ENCODE peak calls at places on chromosomes 7 and 10, in seven cellular contexts. One of them, this sample, is unnamed.

GRCh38 chr7:107049480-107049879 is 5.0 kb downstream of the PRKAR2B start:
- DNase-seq in Panc1: no peak
- DNase-seq in SK-N-SH: no peak
- DNase-seq in HCT116: no peak
- DNase-seq in HepG2: no peak
- DNase-seq in GM23338: no peak
- DNase-seq in GM12878: no peak
- DNase-seq in this sample: no peak

GRCh38 chr10:89685932-89686331 is 15.5 kb upstream of the KIF20B start:
- DNase-seq in Panc1: no peak
- DNase-seq in SK-N-SH: no peak
- DNase-seq in HCT116: no peak
- DNase-seq in HepG2: no peak
- DNase-seq in GM23338: peak; percentile 16
- DNase-seq in GM12878: no peak
- DNase-seq in this sample: no peak

GRCh38 chr10:50579491-50580259 is 44.1 kb downstream of the SGMS1 start:
- DNase-seq in Panc1: no peak
- DNase-seq in SK-N-SH: no peak
- DNase-seq in HCT116: no peak
- DNase-seq in HepG2: no peak
- DNase-seq in GM23338: no peak
- DNase-seq in GM12878: no peak
- DNase-seq in this sample: no peak

GRCh38 chr10:3805791-3806381 is 20.9 kb upstream of the KLF6 start:
- DNase-seq in Panc1: no peak
- DNase-seq in SK-N-SH: no peak
- DNase-seq in HCT116: peak; percentile 51
- DNase-seq in HepG2: no peak
- DNase-seq in GM23338: no peak
- DNase-seq in GM12878: no peak
- DNase-seq in this sample: no peak

GRCh38 chr10:86798030-86798429 is 41.6 kb downstream of the BMPR1A start:
- DNase-seq in Panc1: no peak
- DNase-seq in SK-N-SH: no peak
- DNase-seq in HCT116: no peak
- DNase-seq in HepG2: no peak
- DNase-seq in GM23338: no peak
- DNase-seq in GM12878: no peak
- DNase-seq in this sample: no peak

GRCh38 chr10:28111712-28112111 is 112.8 kb upstream of the ODAD2 start:
- DNase-seq in Panc1: no peak
- DNase-seq in SK-N-SH: no peak
- DNase-seq in HCT116: peak; percentile 74
- DNase-seq in HepG2: no peak
- DNase-seq in GM23338: no peak
- DNase-seq in GM12878: no peak
- DNase-seq in this sample: no peak

GRCh38 chr7:25521236-25521635 is 292.9 kb upstream of the NPVF start:
- DNase-seq in Panc1: no peak
- DNase-seq in SK-N-SH: no peak
- DNase-seq in HCT116: no peak
- DNase-seq in HepG2: no peak
- DNase-seq in GM23338: peak; percentile 12
- DNase-seq in GM12878: no peak
- DNase-seq in this sample: no peak

GRCh38 chr7:66683770-66684123 is 55.1 kb downstream of the KCTD7 start:
- DNase-seq in Panc1: no peak
- DNase-seq in SK-N-SH: no peak
- DNase-seq in HCT116: no peak
- DNase-seq in HepG2: no peak
- DNase-seq in GM23338: no peak
- DNase-seq in GM12878: no peak
- DNase-seq in this sample: no peak

GRCh38 chr7:109752068-109752467 is 1182.4 kb downstream of the DNAJB9 start:
- DNase-seq in Panc1: no peak
- DNase-seq in SK-N-SH: no peak
- DNase-seq in HCT116: no peak
- DNase-seq in HepG2: no peak
- DNase-seq in GM23338: no peak
- DNase-seq in GM12878: no peak
- DNase-seq in this sample: no peak

GRCh38 chr7:157273208-157274202 is 63.3 kb upstream of the DNAJB6 start:
- DNase-seq in Panc1: peak; percentile 47
- DNase-seq in SK-N-SH: peak; percentile 99
- DNase-seq in HCT116: peak; percentile 21
- DNase-seq in HepG2: peak; percentile 58
- DNase-seq in GM23338: peak; percentile 81
- DNase-seq in GM12878: no peak
- DNase-seq in this sample: peak; percentile 67

GRCh38 chr10:24570658-24571426 is 152.8 kb downstream of the ARHGAP21 start:
- DNase-seq in Panc1: no peak
- DNase-seq in SK-N-SH: no peak
- DNase-seq in HCT116: no peak
- DNase-seq in HepG2: no peak
- DNase-seq in GM23338: peak; percentile 17
- DNase-seq in GM12878: no peak
- DNase-seq in this sample: no peak

GRCh38 chr7:27202741-27203134 is 2.8 kb upstream of the HOXA13 start:
- DNase-seq in Panc1: no peak
- DNase-seq in SK-N-SH: no peak
- DNase-seq in HCT116: no peak
- DNase-seq in HepG2: no peak
- DNase-seq in GM23338: no peak
- DNase-seq in GM12878: no peak
- DNase-seq in this sample: no peak

GRCh38 chr7:93949468-93949867 is 27.9 kb downstream of the GNG11 start:
- DNase-seq in Panc1: no peak
- DNase-seq in SK-N-SH: peak; percentile 28
- DNase-seq in HCT116: no peak
- DNase-seq in HepG2: no peak
- DNase-seq in GM23338: no peak
- DNase-seq in GM12878: no peak
- DNase-seq in this sample: no peak

GRCh38 chr10:61052469-61053205 is 108.7 kb upstream of the RHOBTB1 start:
- DNase-seq in Panc1: no peak
- DNase-seq in SK-N-SH: no peak
- DNase-seq in HCT116: no peak
- DNase-seq in HepG2: no peak
- DNase-seq in GM23338: peak; percentile 60
- DNase-seq in GM12878: no peak
- DNase-seq in this sample: no peak

GRCh38 chr7:94095359-94096009 is 91.3 kb upstream of the BET1 start:
- DNase-seq in Panc1: no peak
- DNase-seq in SK-N-SH: no peak
- DNase-seq in HCT116: no peak
- DNase-seq in HepG2: no peak
- DNase-seq in GM23338: no peak
- DNase-seq in GM12878: no peak
- DNase-seq in this sample: no peak

GRCh38 chr7:135188298-135188984 is 17.9 kb upstream of the CYREN start:
- DNase-seq in Panc1: no peak
- DNase-seq in SK-N-SH: no peak
- DNase-seq in HCT116: no peak
- DNase-seq in HepG2: no peak
- DNase-seq in GM23338: no peak
- DNase-seq in GM12878: no peak
- DNase-seq in this sample: no peak

GRCh38 chr7:2465928-2466327 is 10.3 kb downstream of the GRIFIN start:
- DNase-seq in Panc1: no peak
- DNase-seq in SK-N-SH: peak; percentile 40
- DNase-seq in HCT116: no peak
- DNase-seq in HepG2: no peak
- DNase-seq in GM23338: no peak
- DNase-seq in GM12878: no peak
- DNase-seq in this sample: no peak

GRCh38 chr7:105198223-105198622 is 184.2 kb downstream of the KMT2E start:
- DNase-seq in Panc1: no peak
- DNase-seq in SK-N-SH: no peak
- DNase-seq in HCT116: no peak
- DNase-seq in HepG2: peak; percentile 39
- DNase-seq in GM23338: no peak
- DNase-seq in GM12878: no peak
- DNase-seq in this sample: no peak

GRCh38 chr10:128751284-128751683 is 625.1 kb upstream of the MKI67 start:
- DNase-seq in Panc1: no peak
- DNase-seq in SK-N-SH: no peak
- DNase-seq in HCT116: no peak
- DNase-seq in HepG2: no peak
- DNase-seq in GM23338: no peak
- DNase-seq in GM12878: no peak
- DNase-seq in this sample: no peak

GRCh38 chr7:99381664-99382075 is 7.1 kb downstream of the ARPC1B start:
- DNase-seq in Panc1: no peak
- DNase-seq in SK-N-SH: peak; percentile 71
- DNase-seq in HCT116: no peak
- DNase-seq in HepG2: peak; percentile 48
- DNase-seq in GM23338: no peak
- DNase-seq in GM12878: no peak
- DNase-seq in this sample: no peak

GRCh38 chr7:101676956-101677355 is 47.9 kb upstream of the MYL10 start:
- DNase-seq in Panc1: no peak
- DNase-seq in SK-N-SH: no peak
- DNase-seq in HCT116: no peak
- DNase-seq in HepG2: no peak
- DNase-seq in GM23338: peak; percentile 55
- DNase-seq in GM12878: no peak
- DNase-seq in this sample: no peak

GRCh38 chr10:103207141-103207540 is 14.1 kb upstream of the NT5C2 start:
- DNase-seq in Panc1: no peak
- DNase-seq in SK-N-SH: no peak
- DNase-seq in HCT116: no peak
- DNase-seq in HepG2: no peak
- DNase-seq in GM23338: no peak
- DNase-seq in GM12878: no peak
- DNase-seq in this sample: no peak

GRCh38 chr10:5779753-5780152 is 33.5 kb downstream of the GDI2 start:
- DNase-seq in Panc1: no peak
- DNase-seq in SK-N-SH: no peak
- DNase-seq in HCT116: no peak
- DNase-seq in HepG2: no peak
- DNase-seq in GM23338: no peak
- DNase-seq in GM12878: no peak
- DNase-seq in this sample: no peak

GRCh38 chr10:5782174-5782573 is 31.1 kb downstream of the GDI2 start:
- DNase-seq in Panc1: no peak
- DNase-seq in SK-N-SH: no peak
- DNase-seq in HCT116: no peak
- DNase-seq in HepG2: no peak
- DNase-seq in GM23338: no peak
- DNase-seq in GM12878: no peak
- DNase-seq in this sample: no peak

GRCh38 chr10:5788969-5789368 is 24.3 kb downstream of the GDI2 start:
- DNase-seq in Panc1: no peak
- DNase-seq in SK-N-SH: no peak
- DNase-seq in HCT116: no peak
- DNase-seq in HepG2: no peak
- DNase-seq in GM23338: no peak
- DNase-seq in GM12878: no peak
- DNase-seq in this sample: no peak

GRCh38 chr10:5783300-5783699 is 29.9 kb downstream of the GDI2 start:
- DNase-seq in Panc1: no peak
- DNase-seq in SK-N-SH: no peak
- DNase-seq in HCT116: no peak
- DNase-seq in HepG2: no peak
- DNase-seq in GM23338: no peak
- DNase-seq in GM12878: no peak
- DNase-seq in this sample: no peak
- H3K27ac ChIP-seq in Panc1: no peak overlapping the region
- H3K27ac ChIP-seq in SK-N-SH: no peak overlapping the region
- H3K27ac ChIP-seq in HCT116: no peak overlapping the region
- H3K27ac ChIP-seq in HepG2: no peak overlapping the region
- H3K27ac ChIP-seq in GM23338: no peak overlapping the region
- H3K27ac ChIP-seq in GM12878: no peak overlapping the region
- H3K27ac ChIP-seq in this sample: no peak overlapping the region

GRCh38 chr10:16776896-16777295 is 40.3 kb downstream of the RSU1 start:
- DNase-seq in Panc1: no peak
- DNase-seq in SK-N-SH: no peak
- DNase-seq in HCT116: no peak
- DNase-seq in HepG2: no peak
- DNase-seq in GM23338: no peak
- DNase-seq in GM12878: no peak
- DNase-seq in this sample: no peak

GRCh38 chr10:16780338-16780880 is 36.8 kb downstream of the RSU1 start:
- DNase-seq in Panc1: no peak
- DNase-seq in SK-N-SH: no peak
- DNase-seq in HCT116: no peak
- DNase-seq in HepG2: no peak
- DNase-seq in GM23338: no peak
- DNase-seq in GM12878: no peak
- DNase-seq in this sample: no peak

GRCh38 chr10:16777473-16778370 is 39.5 kb downstream of the RSU1 start:
- DNase-seq in Panc1: peak; percentile 25
- DNase-seq in SK-N-SH: peak; percentile 65
- DNase-seq in HCT116: peak; percentile 19
- DNase-seq in HepG2: peak; percentile 50
- DNase-seq in GM23338: peak; percentile 85
- DNase-seq in GM12878: no peak
- DNase-seq in this sample: peak; percentile 1

DNA sequence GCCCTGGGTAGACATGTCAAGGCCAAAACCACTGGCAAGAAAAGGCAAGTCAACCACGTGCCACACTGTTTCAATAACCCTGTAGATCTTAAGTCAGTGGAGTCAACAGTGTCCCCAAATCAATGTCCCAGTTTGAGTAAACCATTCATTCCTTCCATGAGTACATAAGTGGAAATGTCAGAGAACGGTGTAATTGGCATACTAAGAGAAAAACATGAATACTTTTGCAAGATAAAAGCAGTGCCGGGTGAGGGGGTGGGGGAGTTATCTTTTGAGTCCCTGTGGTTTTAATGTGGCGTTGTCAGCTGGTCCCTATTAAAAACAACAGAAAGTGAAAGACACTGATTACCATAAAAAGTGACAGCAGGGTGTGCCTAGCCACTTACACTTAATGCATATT is 37.8 kb downstream of the RSU1 start:
- DNase-seq in Panc1: no peak
- DNase-seq in SK-N-SH: no peak
- DNase-seq in HCT116: no peak
- DNase-seq in HepG2: no peak
- DNase-seq in GM23338: no peak
- DNase-seq in GM12878: no peak
- DNase-seq in this sample: no peak
- TF ChIP-seq REST in Panc1: no peak
- TF ChIP-seq REST in SK-N-SH: no peak
- TF ChIP-seq REST in HCT116: no peak
- TF ChIP-seq REST in HepG2: no peak
- TF ChIP-seq REST in GM23338: no peak
- TF ChIP-seq REST in GM12878: no peak
- TF ChIP-seq REST in this sample: no peak

GRCh38 chr7:70072220-70072619 is 473.9 kb downstream of the AUTS2 start:
- DNase-seq in Panc1: no peak
- DNase-seq in SK-N-SH: no peak
- DNase-seq in HCT116: no peak
- DNase-seq in HepG2: no peak
- DNase-seq in GM23338: no peak
- DNase-seq in GM12878: no peak
- DNase-seq in this sample: no peak
- TF ChIP-seq POLR2AphosphoS5 in Panc1: no peak
- TF ChIP-seq POLR2AphosphoS5 in SK-N-SH: no peak
- TF ChIP-seq POLR2AphosphoS5 in HCT116: no peak
- TF ChIP-seq POLR2AphosphoS5 in HepG2: no peak
- TF ChIP-seq POLR2AphosphoS5 in GM23338: no peak
- TF ChIP-seq POLR2AphosphoS5 in GM12878: no peak
- TF ChIP-seq POLR2AphosphoS5 in this sample: no peak

GRCh38 chr7:123750389-123751230 is 1.8 kb upstream of the WASL start:
- DNase-seq in Panc1: no peak
- DNase-seq in SK-N-SH: no peak
- DNase-seq in HCT116: no peak
- DNase-seq in HepG2: no peak
- DNase-seq in GM23338: no peak
- DNase-seq in GM12878: no peak
- DNase-seq in this sample: no peak
- H3K27ac ChIP-seq in Panc1: peak overlapping the region; percentile 97
- H3K27ac ChIP-seq in SK-N-SH: peak overlapping the region; percentile 96
- H3K27ac ChIP-seq in HCT116: no peak overlapping the region
- H3K27ac ChIP-seq in HepG2: no peak overlapping the region
- H3K27ac ChIP-seq in GM23338: peak overlapping the region; percentile 96
- H3K27ac ChIP-seq in GM12878: no peak overlapping the region
- H3K27ac ChIP-seq in this sample: no peak overlapping the region